ENCODE peak calls at places on chromosomes 6 and 20, in eight cellular contexts. V is A549, D is fibroblast of lung, E is PC-3, X is fibroblast of mammary gland, Z is heart left ventricle, U is GM12864, Q is cardiac fibroblast. S is an unnamed sample.

GRCh38 chr20:62065669-62066338 is at the start of gene TAF4:
- DNase-seq in E (peak), V (peak), D (peak), X (peak), U (no peak), Q (peak), Z (peak), S (no peak)

GRCh38 chr6:155292711-155293110 is 21.6 kb downstream of the TFB1M start:
- DNase-seq in Z (no peak), D (no peak), U (no peak), Q (no peak), E (peak), V (no peak), X (no peak), S (no peak)

GRCh38 chr20:63223121-63223825 is 7.3 kb upstream of the YTHDF1 start:
- DNase-seq in X (peak), Q (peak), U (no peak), E (peak), Z (no peak), V (peak), D (peak), S (no peak)

GRCh38 chr6:41705996-41706835 is 29.2 kb downstream of the TFEB start:
- DNase-seq in Q (peak), D (peak), U (peak), X (peak), V (peak), E (peak), Z (peak), S (no peak)

GRCh38 chr6:138465007-138465645 is 34.2 kb downstream of the NHSL1 start:
- DNase-seq in Q (peak), E (peak), Z (no peak), U (no peak), D (peak), V (peak), X (peak), S (peak)

GRCh38 chr6:107161521-107161920 is 46.2 kb upstream of the BEND3 start:
- DNase-seq in V (no peak), Z (no peak), Q (no peak), D (no peak), U (no peak), E (no peak), X (no peak), S (no peak)

GRCh38 chr6:8066108-8066507 is 1.9 kb upstream of the BLOC1S5 start:
- DNase-seq in V (no peak), E (no peak), Z (no peak), U (no peak), Q (no peak), D (no peak), X (no peak), S (no peak)

GRCh38 chr6:37242429-37243052 is 15.0 kb upstream of the TBC1D22B start:
- DNase-seq in D (peak), Z (no peak), V (peak), Q (peak), U (no peak), X (peak), E (peak), S (peak)

GRCh38 chr6:10314163-10314955 is 100.5 kb downstream of the TFAP2A start:
- DNase-seq in X (no peak), U (no peak), Z (no peak), E (no peak), D (no peak), V (no peak), Q (no peak), S (no peak)

GRCh38 chr6:162974685-162975084 is 246.9 kb downstream of the PACRG start:
- DNase-seq in Z (no peak), D (no peak), E (no peak), Q (peak), U (no peak), X (peak), V (no peak), S (no peak)

GRCh38 chr6:112879920-112880413 is 532.8 kb downstream of the RFPL4B start:
- DNase-seq in V (peak), Q (no peak), E (no peak), Z (peak), D (no peak), U (no peak), X (peak), S (no peak)

GRCh38 chr20:53052380-53052779 is 80.2 kb downstream of the TSHZ2 start:
- DNase-seq in E (no peak), Q (no peak), V (no peak), U (no peak), X (no peak), Z (no peak), D (no peak), S (no peak)

GRCh38 chr20:2930538-2930937 is 57.3 kb downstream of the PTPRA start:
- DNase-seq in E (no peak), U (no peak), X (no peak), D (no peak), Q (no peak), V (no peak), Z (no peak), S (no peak)

GRCh38 chr6:20279608-20280287 is 67.5 kb upstream of the MBOAT1 start:
- DNase-seq in D (no peak), Q (no peak), Z (no peak), E (peak), U (no peak), X (no peak), V (no peak), S (peak)

GRCh38 chr6:26420607-26421235 is 18.6 kb downstream of the BTN3A1 start:
- DNase-seq in X (peak), D (peak), E (peak), U (no peak), Z (no peak), Q (peak), V (peak), S (no peak)

GRCh38 chr20:10671221-10671849 is 2.5 kb downstream of the JAG1 start:
- DNase-seq in V (peak), D (peak), Z (peak), X (peak), Q (peak), E (peak), U (peak), S (peak)
- TF ChIP-seq CTCF in V (peak), D (peak), Z (peak), X (peak), Q (peak), E (peak), U (peak), S (peak)

GRCh38 chr6:6006428-6007310 is at the start of gene NRN1:
- DNase-seq in Z (no peak), D (no peak), Q (no peak), X (peak), U (no peak), E (no peak), V (no peak), S (no peak)

GRCh38 chr6:6008114-6008647 is 1.5 kb upstream of the NRN1 start:
- DNase-seq in Q (no peak), E (no peak), D (no peak), X (no peak), Z (no peak), V (no peak), U (no peak), S (no peak)

GRCh38 chr6:6005467-6006427 is 978 bp downstream of the NRN1 start:
- DNase-seq in E (no peak), U (no peak), V (no peak), D (no peak), Z (no peak), X (peak), Q (no peak), S (no peak)

GRCh38 chr6:6008648-6009421 is 2.1 kb upstream of the NRN1 start:
- DNase-seq in V (peak), Z (peak), U (peak), E (peak), Q (no peak), D (no peak), X (peak), S (no peak)

GRCh38 chr6:6007311-6008113 is 787 bp upstream of the NRN1 start:
- DNase-seq in U (no peak), Z (no peak), V (peak), X (peak), E (no peak), Q (no peak), D (no peak), S (no peak)
- H3K4me3 ChIP-seq in U (peak), Z (peak), V (peak), X (peak), E (peak), Q (no peak), D (no peak), S (no peak)

DNA sequence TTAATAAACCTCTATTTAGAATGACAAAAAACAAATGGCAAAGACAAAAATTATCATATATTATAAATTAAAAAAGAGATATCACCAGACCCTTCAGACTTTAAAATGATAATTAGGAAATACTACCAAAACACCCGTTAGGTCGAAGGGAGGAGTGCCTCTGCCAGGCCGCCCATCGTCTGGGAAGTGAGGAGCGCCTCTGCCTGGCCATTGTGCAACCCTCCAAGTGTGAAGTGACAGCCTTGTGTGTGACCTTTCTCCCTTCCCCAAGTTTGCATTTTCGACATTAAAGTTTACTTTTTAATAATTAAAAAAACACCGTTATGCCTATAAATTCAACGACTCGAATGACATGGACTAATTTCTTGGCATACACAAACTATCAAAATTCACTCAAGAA is 64.5 kb upstream of the TASP1 start:
- DNase-seq in U (no peak), E (no peak), D (no peak), V (no peak), Q (no peak), Z (no peak), X (no peak), S (no peak)
- TF ChIP-seq CTCF in U (no peak), E (no peak), D (no peak), V (no peak), Q (no peak), Z (no peak), X (no peak), S (no peak)

DNA sequence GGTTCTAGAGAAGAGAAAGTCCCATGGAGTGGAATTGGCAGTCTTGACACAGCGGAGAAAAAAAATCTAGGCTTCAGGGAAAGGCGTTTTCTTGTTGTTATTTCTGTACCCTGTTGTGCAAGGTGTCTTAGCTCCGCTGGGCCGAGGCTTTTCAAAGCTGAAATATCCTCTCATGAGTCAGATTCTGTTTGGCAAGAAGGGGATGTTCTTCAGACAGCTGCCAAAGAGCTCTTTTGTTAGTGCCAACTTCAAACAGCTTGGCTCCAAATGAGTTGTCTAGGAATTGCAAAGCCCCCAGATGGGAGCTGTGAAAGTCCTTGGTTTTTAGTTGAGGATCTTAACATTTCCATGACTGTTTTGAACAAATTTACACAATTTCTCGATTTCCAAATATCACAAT is 45.6 kb downstream of the LRRN4 start:
- DNase-seq in V (peak), D (peak), Z (no peak), U (no peak), E (peak), X (peak), Q (peak), S (peak)
- H3K4me3 ChIP-seq in V (peak), D (peak), Z (no peak), U (no peak), E (peak), X (peak), Q (peak), S (peak)

GRCh38 chr20:59743767-59744485 is 139.6 kb downstream of the PHACTR3 start:
- DNase-seq in Q (no peak), E (peak), X (no peak), D (no peak), V (peak), Z (no peak), U (no peak), S (no peak)
- TF ChIP-seq CTCF in Q (no peak), E (peak), X (no peak), D (no peak), V (no peak), Z (no peak), U (peak), S (no peak)

GRCh38 chr20:266604-267562 is 9.4 kb downstream of the DEFB132 start:
- DNase-seq in D (peak), E (peak), X (peak), U (peak), Z (peak), Q (peak), V (peak), S (no peak)
- H3K4me3 ChIP-seq in D (peak), E (peak), X (peak), U (peak), Z (peak), Q (peak), V (peak), S (peak)

GRCh38 chr20:1467355-1468116 is 887 bp upstream of the NSFL1C start:
- DNase-seq in X (no peak), D (no peak), E (no peak), U (no peak), Z (no peak), V (no peak), Q (no peak), S (no peak)

GRCh38 chr20:1465470-1466210 is 1.0 kb downstream of the NSFL1C start:
- DNase-seq in Z (no peak), V (no peak), U (no peak), E (peak), Q (no peak), X (peak), D (no peak), S (peak)

GRCh38 chr20:1466211-1467081 is at the start of gene NSFL1C:
- DNase-seq in D (peak), V (peak), Z (peak), U (peak), E (peak), X (peak), Q (peak), S (peak)

GRCh38 chr20:1468117-1468624 is 1.5 kb upstream of the NSFL1C start:
- DNase-seq in Q (no peak), Z (no peak), U (no peak), V (no peak), X (no peak), D (no peak), E (no peak), S (no peak)

GRCh38 chr20:1467082-1467354 is 369 bp upstream of the NSFL1C start:
- DNase-seq in X (no peak), V (no peak), U (no peak), Q (no peak), D (no peak), Z (no peak), E (no peak), S (no peak)
- TF ChIP-seq CTCF in X (no peak), V (no peak), U (no peak), Q (no peak), D (no peak), Z (no peak), E (peak), S (no peak)

DNA sequence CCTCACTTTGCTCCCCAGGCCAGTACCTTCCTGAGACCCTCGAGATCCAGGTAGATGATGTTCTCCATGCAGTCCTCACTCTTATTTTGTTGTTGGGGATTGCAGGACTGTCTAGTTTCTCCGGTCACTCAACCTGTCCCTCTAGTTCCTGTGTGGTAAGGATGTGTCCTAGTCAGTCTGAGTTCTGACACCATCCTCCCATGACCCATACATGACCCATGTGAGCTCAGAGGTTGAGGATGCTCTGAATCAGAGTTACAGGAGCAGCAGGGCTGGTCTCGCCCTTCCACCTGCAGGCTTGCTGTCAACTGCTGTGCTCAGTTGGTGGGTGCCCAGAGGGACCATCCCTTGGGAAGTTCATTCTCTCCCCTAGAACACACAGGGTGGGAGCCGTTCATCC is 11.9 kb upstream of the CST8 start:
- DNase-seq in Z (no peak), V (no peak), X (no peak), D (no peak), E (no peak), Q (no peak), U (no peak), S (no peak)
- H3K4me3 ChIP-seq in Z (no peak), V (no peak), X (no peak), D (no peak), E (no peak), Q (no peak), U (no peak), S (no peak)

DNA sequence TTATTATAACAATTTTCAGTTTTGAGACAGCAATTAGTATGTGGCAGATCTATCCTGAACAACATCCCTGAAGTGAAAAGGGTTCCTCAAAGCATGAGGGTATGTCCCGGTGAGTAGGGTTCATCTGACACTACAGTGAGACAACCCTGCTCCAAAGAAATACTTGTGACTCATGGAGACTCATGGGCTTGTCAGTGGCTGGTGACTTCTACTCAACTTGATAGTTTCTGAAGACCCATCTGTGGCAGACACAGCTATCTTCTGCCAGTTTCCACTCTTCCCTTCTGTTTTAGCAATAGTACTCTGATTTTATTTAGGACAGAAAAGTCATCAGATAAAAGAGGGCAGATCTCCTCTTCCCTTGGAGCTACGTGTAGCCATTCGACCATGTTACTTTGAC is 41.4 kb downstream of the MAP3K7 start:
- DNase-seq in X (peak), Z (no peak), E (peak), V (no peak), U (no peak), Q (peak), D (no peak), S (no peak)
- TF ChIP-seq CTCF in X (no peak), Z (no peak), E (no peak), V (no peak), U (no peak), Q (no peak), D (no peak), S (no peak)